ENCODE peak calls at places on chromosomes 11 and 22, in seven cellular contexts. One of them, this sample, is unnamed.
A peak's percentile ranks its signal among the peaks of the same experiment; 100 is the strongest.

GRCh38 chr11:122319842-122320555 is 204.0 kb upstream of the BLID start:
- DNase-seq in heart right ventricle: no peak
- DNase-seq in T-helper 2 cell: no peak
- DNase-seq in AG08395: no peak
- DNase-seq in left ventricle myocardium superior: no peak
- DNase-seq in fibroblast of pulmonary artery: no peak
- DNase-seq in NCI-H460: no peak
- DNase-seq in this sample: no peak

GRCh38 chr11:100403817-100404216 is 283.3 kb upstream of the ARHGAP42 start:
- DNase-seq in fibroblast of pulmonary artery: peak; percentile 46
- DNase-seq in left ventricle myocardium superior: no peak
- DNase-seq in NCI-H460: no peak
- DNase-seq in heart right ventricle: no peak
- DNase-seq in T-helper 2 cell: no peak
- DNase-seq in AG08395: no peak
- DNase-seq in this sample: no peak

GRCh38 chr11:8192016-8192895 is 23.4 kb upstream of the RIC3 start:
- DNase-seq in fibroblast of pulmonary artery: peak; percentile 78
- DNase-seq in left ventricle myocardium superior: peak; percentile 73
- DNase-seq in AG08395: peak; percentile 86
- DNase-seq in NCI-H460: peak; percentile 41
- DNase-seq in heart right ventricle: peak; percentile 46
- DNase-seq in T-helper 2 cell: peak; percentile 19
- DNase-seq in this sample: peak; percentile 62

GRCh38 chr22:36879775-36880174 is 19.0 kb downstream of the NCF4 start:
- DNase-seq in AG08395: peak; percentile 51
- DNase-seq in fibroblast of pulmonary artery: peak; percentile 24
- DNase-seq in T-helper 2 cell: no peak
- DNase-seq in NCI-H460: no peak
- DNase-seq in heart right ventricle: no peak
- DNase-seq in left ventricle myocardium superior: no peak
- DNase-seq in this sample: no peak

GRCh38 chr22:30221121-30221992 is 25.2 kb downstream of the LIF start:
- DNase-seq in fibroblast of pulmonary artery: no peak
- DNase-seq in NCI-H460: no peak
- DNase-seq in heart right ventricle: no peak
- DNase-seq in left ventricle myocardium superior: no peak
- DNase-seq in T-helper 2 cell: peak; percentile 87
- DNase-seq in AG08395: no peak
- DNase-seq in this sample: no peak

GRCh38 chr11:16402654-16403447 is 46.5 kb upstream of the SOX6 start:
- DNase-seq in T-helper 2 cell: no peak
- DNase-seq in NCI-H460: no peak
- DNase-seq in left ventricle myocardium superior: no peak
- DNase-seq in AG08395: no peak
- DNase-seq in heart right ventricle: no peak
- DNase-seq in fibroblast of pulmonary artery: no peak
- DNase-seq in this sample: no peak

GRCh38 chr22:45731041-45731797 is 59.6 kb downstream of the ATXN10 start:
- DNase-seq in T-helper 2 cell: no peak
- DNase-seq in left ventricle myocardium superior: no peak
- DNase-seq in fibroblast of pulmonary artery: peak; percentile 34
- DNase-seq in AG08395: peak; percentile 30
- DNase-seq in heart right ventricle: no peak
- DNase-seq in NCI-H460: no peak
- DNase-seq in this sample: no peak

GRCh38 chr11:94771390-94771789 is 3.2 kb downstream of the AMOTL1 start:
- DNase-seq in AG08395: no peak
- DNase-seq in heart right ventricle: no peak
- DNase-seq in left ventricle myocardium superior: no peak
- DNase-seq in NCI-H460: no peak
- DNase-seq in fibroblast of pulmonary artery: no peak
- DNase-seq in T-helper 2 cell: no peak
- DNase-seq in this sample: no peak

GRCh38 chr11:8035225-8035846 is 45.7 kb upstream of the TUB start:
- DNase-seq in T-helper 2 cell: no peak
- DNase-seq in fibroblast of pulmonary artery: no peak
- DNase-seq in heart right ventricle: peak; percentile 33
- DNase-seq in NCI-H460: no peak
- DNase-seq in left ventricle myocardium superior: peak; percentile 77
- DNase-seq in AG08395: no peak
- DNase-seq in this sample: peak; percentile 35

GRCh38 chr11:62556872-62557631 is 10.4 kb upstream of the AHNAK start:
- DNase-seq in T-helper 2 cell: peak; percentile 97
- DNase-seq in AG08395: no peak
- DNase-seq in left ventricle myocardium superior: no peak
- DNase-seq in heart right ventricle: no peak
- DNase-seq in NCI-H460: no peak
- DNase-seq in fibroblast of pulmonary artery: no peak
- DNase-seq in this sample: no peak

GRCh38 chr11:76629853-76630599 is 40.5 kb downstream of the LRRC32 start:
- DNase-seq in NCI-H460: no peak
- DNase-seq in T-helper 2 cell: no peak
- DNase-seq in heart right ventricle: peak; percentile 74
- DNase-seq in fibroblast of pulmonary artery: peak; percentile 74
- DNase-seq in AG08395: peak; percentile 64
- DNase-seq in left ventricle myocardium superior: peak; percentile 74
- DNase-seq in this sample: peak; percentile 41

GRCh38 chr11:69661413-69661715 is 13.8 kb downstream of the LTO1 start:
- DNase-seq in NCI-H460: no peak
- DNase-seq in T-helper 2 cell: no peak
- DNase-seq in heart right ventricle: no peak
- DNase-seq in left ventricle myocardium superior: peak; percentile 15
- DNase-seq in fibroblast of pulmonary artery: no peak
- DNase-seq in AG08395: no peak
- DNase-seq in this sample: no peak

GRCh38 chr11:21769188-21769587 is 423.7 kb upstream of the ANO5 start:
- DNase-seq in AG08395: no peak
- DNase-seq in left ventricle myocardium superior: no peak
- DNase-seq in T-helper 2 cell: no peak
- DNase-seq in heart right ventricle: no peak
- DNase-seq in NCI-H460: no peak
- DNase-seq in fibroblast of pulmonary artery: no peak
- DNase-seq in this sample: no peak

GRCh38 chr11:20010106-20010860 is 150.0 kb downstream of the DBX1 start:
- DNase-seq in heart right ventricle: no peak
- DNase-seq in left ventricle myocardium superior: no peak
- DNase-seq in fibroblast of pulmonary artery: no peak
- DNase-seq in NCI-H460: no peak
- DNase-seq in AG08395: no peak
- DNase-seq in T-helper 2 cell: no peak
- DNase-seq in this sample: no peak

GRCh38 chr11:10529279-10529678 is 11.7 kb downstream of the RNF141 start:
- DNase-seq in AG08395: no peak
- DNase-seq in T-helper 2 cell: no peak
- DNase-seq in left ventricle myocardium superior: no peak
- DNase-seq in NCI-H460: no peak
- DNase-seq in heart right ventricle: no peak
- DNase-seq in fibroblast of pulmonary artery: no peak
- DNase-seq in this sample: no peak

GRCh38 chr22:39264344-39265116 is 19.7 kb upstream of the PDGFB start:
- DNase-seq in heart right ventricle: peak; percentile 59
- DNase-seq in left ventricle myocardium superior: peak; percentile 75
- DNase-seq in T-helper 2 cell: no peak
- DNase-seq in AG08395: no peak
- DNase-seq in NCI-H460: no peak
- DNase-seq in fibroblast of pulmonary artery: no peak
- DNase-seq in this sample: peak; percentile 60

GRCh38 chr22:19169947-19170318 is 8.6 kb downstream of the SLC25A1 start:
- DNase-seq in T-helper 2 cell: no peak
- DNase-seq in AG08395: no peak
- DNase-seq in left ventricle myocardium superior: no peak
- DNase-seq in NCI-H460: no peak
- DNase-seq in fibroblast of pulmonary artery: no peak
- DNase-seq in heart right ventricle: no peak
- DNase-seq in this sample: no peak

GRCh38 chr11:17578296-17578695 is 31.2 kb downstream of the OTOG start:
- DNase-seq in heart right ventricle: no peak
- DNase-seq in AG08395: no peak
- DNase-seq in NCI-H460: no peak
- DNase-seq in T-helper 2 cell: no peak
- DNase-seq in left ventricle myocardium superior: no peak
- DNase-seq in fibroblast of pulmonary artery: no peak
- DNase-seq in this sample: no peak

GRCh38 chr11:115887316-115887715 is 383.1 kb upstream of the CADM1 start:
- DNase-seq in left ventricle myocardium superior: no peak
- DNase-seq in T-helper 2 cell: no peak
- DNase-seq in NCI-H460: no peak
- DNase-seq in AG08395: no peak
- DNase-seq in fibroblast of pulmonary artery: no peak
- DNase-seq in heart right ventricle: no peak
- DNase-seq in this sample: no peak

GRCh38 chr11:130403301-130403804 is 25.1 kb downstream of the ADAMTS8 start:
- DNase-seq in AG08395: peak; percentile 83
- DNase-seq in fibroblast of pulmonary artery: peak; percentile 81
- DNase-seq in left ventricle myocardium superior: peak; percentile 67
- DNase-seq in heart right ventricle: peak; percentile 50
- DNase-seq in NCI-H460: no peak
- DNase-seq in T-helper 2 cell: no peak
- DNase-seq in this sample: no peak

GRCh38 chr11:45590743-45591142 is 74.7 kb downstream of the CHST1 start:
- DNase-seq in heart right ventricle: no peak
- DNase-seq in NCI-H460: no peak
- DNase-seq in T-helper 2 cell: no peak
- DNase-seq in fibroblast of pulmonary artery: peak; percentile 18
- DNase-seq in AG08395: no peak
- DNase-seq in left ventricle myocardium superior: no peak
- DNase-seq in this sample: no peak

GRCh38 chr11:124656759-124657627 is 16.5 kb downstream of the SIAE start:
- DNase-seq in heart right ventricle: no peak
- DNase-seq in AG08395: no peak
- DNase-seq in left ventricle myocardium superior: no peak
- DNase-seq in T-helper 2 cell: no peak
- DNase-seq in NCI-H460: no peak
- DNase-seq in fibroblast of pulmonary artery: peak; percentile 35
- DNase-seq in this sample: no peak

GRCh38 chr22:17369553-17370035 is 334 bp downstream of the CECR2 start:
- DNase-seq in T-helper 2 cell: peak; percentile 27
- DNase-seq in fibroblast of pulmonary artery: peak; percentile 43
- DNase-seq in heart right ventricle: no peak
- DNase-seq in NCI-H460: no peak
- DNase-seq in AG08395: no peak
- DNase-seq in left ventricle myocardium superior: peak; percentile 74
- DNase-seq in this sample: no peak

GRCh38 chr11:7597620-7598019 is 75.7 kb downstream of the CYB5R2 start:
- DNase-seq in NCI-H460: no peak
- DNase-seq in AG08395: no peak
- DNase-seq in T-helper 2 cell: no peak
- DNase-seq in left ventricle myocardium superior: no peak
- DNase-seq in fibroblast of pulmonary artery: no peak
- DNase-seq in heart right ventricle: no peak
- DNase-seq in this sample: no peak

GRCh38 chr11:72696866-72697428 is 22.7 kb upstream of the PDE2A start:
- DNase-seq in NCI-H460: no peak
- DNase-seq in T-helper 2 cell: no peak
- DNase-seq in heart right ventricle: peak; percentile 55
- DNase-seq in fibroblast of pulmonary artery: no peak
- DNase-seq in AG08395: peak; percentile 91
- DNase-seq in left ventricle myocardium superior: peak; percentile 77
- DNase-seq in this sample: peak; percentile 64

GRCh38 chr22:27637604-27638003 is 164.0 kb downstream of the MN1 start:
- DNase-seq in NCI-H460: no peak
- DNase-seq in fibroblast of pulmonary artery: peak; percentile 41
- DNase-seq in AG08395: peak; percentile 46
- DNase-seq in left ventricle myocardium superior: no peak
- DNase-seq in T-helper 2 cell: no peak
- DNase-seq in heart right ventricle: no peak
- DNase-seq in this sample: no peak

GRCh38 chr11:134560566-134561347 is 148.7 kb upstream of the B3GAT1 start:
- DNase-seq in AG08395: no peak
- DNase-seq in fibroblast of pulmonary artery: no peak
- DNase-seq in NCI-H460: no peak
- DNase-seq in T-helper 2 cell: no peak
- DNase-seq in heart right ventricle: no peak
- DNase-seq in left ventricle myocardium superior: no peak
- DNase-seq in this sample: no peak

GRCh38 chr11:46202149-46202548 is 75.3 kb upstream of the CREB3L1 start:
- DNase-seq in heart right ventricle: no peak
- DNase-seq in T-helper 2 cell: no peak
- DNase-seq in NCI-H460: no peak
- DNase-seq in left ventricle myocardium superior: no peak
- DNase-seq in fibroblast of pulmonary artery: no peak
- DNase-seq in AG08395: no peak
- DNase-seq in this sample: no peak

GRCh38 chr11:96393753-96394348 is 4.0 kb downstream of the JRKL start:
- DNase-seq in AG08395: peak; percentile 39
- DNase-seq in left ventricle myocardium superior: no peak
- DNase-seq in NCI-H460: peak; percentile 39
- DNase-seq in fibroblast of pulmonary artery: peak; percentile 75
- DNase-seq in heart right ventricle: no peak
- DNase-seq in T-helper 2 cell: peak; percentile 58
- DNase-seq in this sample: no peak

GRCh38 chr11:129973809-129974208 is 28.8 kb downstream of the PRDM10 start:
- DNase-seq in T-helper 2 cell: no peak
- DNase-seq in AG08395: no peak
- DNase-seq in left ventricle myocardium superior: peak; percentile 70
- DNase-seq in NCI-H460: no peak
- DNase-seq in fibroblast of pulmonary artery: no peak
- DNase-seq in heart right ventricle: peak; percentile 38
- DNase-seq in this sample: no peak

GRCh38 chr11:117299351-117300300 is 8.5 kb downstream of the BACE1-AS start:
- DNase-seq in NCI-H460: no peak
- DNase-seq in T-helper 2 cell: no peak
- DNase-seq in left ventricle myocardium superior: no peak
- DNase-seq in fibroblast of pulmonary artery: no peak
- DNase-seq in heart right ventricle: no peak
- DNase-seq in AG08395: no peak
- DNase-seq in this sample: no peak

GRCh38 chr11:78131956-78132355 is 7.5 kb downstream of the ALG8 start:
- DNase-seq in fibroblast of pulmonary artery: no peak
- DNase-seq in T-helper 2 cell: no peak
- DNase-seq in AG08395: peak; percentile 52
- DNase-seq in left ventricle myocardium superior: no peak
- DNase-seq in NCI-H460: no peak
- DNase-seq in heart right ventricle: no peak
- DNase-seq in this sample: no peak

This sample was measured in tibial nerve.